ENCODE peak calls at places on chromosomes 7 and 10, in seven cellular contexts. J is NCI-H1436 treated with DMSO at 0.1 percent for 48 hours; W is activated naive CD8-positive, alpha-beta T cell treated with anti-CD3 and anti-CD28 coated beads for 36 hours; N is left ventricle myocardium superior; V is Caki2; X is RWPE1; L is GM10248. Z is an unnamed sample.

GRCh38 chr10:131729938-131730660 is 170.7 kb upstream of the PPP2R2D start:
- DNase-seq in V (no peak), X (no peak), J (no peak), W (no peak), L (no peak), N (no peak), Z (no peak)

GRCh38 chr7:134660961-134661376 is 14.3 kb downstream of the BPGM start:
- DNase-seq in N (no peak), V (no peak), X (no peak), W (no peak), L (no peak), J (no peak), Z (no peak)

GRCh38 chr10:73773152-73773879 is 8.5 kb upstream of the CHCHD1 start:
- DNase-seq in N (no peak), X (peak; percentile 24), W (peak; percentile 16), J (no peak), L (no peak), V (no peak), Z (no peak)

GRCh38 chr10:11746883-11747539 is 4.8 kb downstream of the ECHDC3 start:
- DNase-seq in X (no peak), W (no peak), V (no peak), N (no peak), L (no peak), J (no peak), Z (no peak)

GRCh38 chr7:31744294-31744874 is 57.4 kb downstream of the PPP1R17 start:
- DNase-seq in W (peak; percentile 41), V (peak; percentile 47), N (peak; percentile 68), J (peak; percentile 22), L (peak; percentile 38), X (peak; percentile 57), Z (no peak)

GRCh38 chr10:66639351-66639750 is 286.5 kb upstream of the LRRTM3 start:
- DNase-seq in L (no peak), N (no peak), X (no peak), V (no peak), J (no peak), W (no peak), Z (no peak)

GRCh38 chr7:117186218-117186617 is 136.6 kb downstream of the WNT2 start:
- DNase-seq in N (no peak), W (no peak), V (no peak), L (no peak), J (no peak), X (no peak), Z (no peak)

GRCh38 chr10:88802430-88802829 is at the start of gene LIPM:
- DNase-seq in V (no peak), J (no peak), L (no peak), X (no peak), N (no peak), W (no peak), Z (no peak)

GRCh38 chr7:17448479-17449423 is 150.3 kb downstream of the AHR start:
- DNase-seq in L (no peak), V (no peak), W (no peak), X (no peak), N (no peak), J (no peak), Z (no peak)

GRCh38 chr7:101814996-101815825 is 2.2 kb upstream of the CUX1 start:
- DNase-seq in X (no peak), V (peak; percentile 56), L (peak; percentile 79), J (no peak), W (peak; percentile 71), N (peak; percentile 73), Z (no peak)

GRCh38 chr7:135678612-135679575 is 16.6 kb downstream of the STMP1 start:
- DNase-seq in J (no peak), N (peak; percentile 74), X (peak; percentile 63), V (no peak), L (no peak), W (no peak), Z (no peak)

GRCh38 chr7:139361523-139361922 is 1.8 kb downstream of the LUC7L2 start:
- DNase-seq in J (no peak), X (no peak), N (no peak), L (no peak), W (no peak), V (no peak), Z (no peak)

GRCh38 chr10:131641898-131642297 is 258.9 kb upstream of the PPP2R2D start:
- DNase-seq in N (no peak), W (no peak), J (no peak), X (no peak), V (no peak), L (no peak), Z (no peak)

GRCh38 chr10:48456361-48456804 is 148.5 kb downstream of the ARHGAP22 start:
- DNase-seq in X (no peak), J (no peak), N (peak; percentile 70), W (no peak), V (no peak), L (no peak), Z (no peak)

GRCh38 chr7:142428094-142428493 is 170.2 kb upstream of the PRSS58 start:
- DNase-seq in W (no peak), N (no peak), X (no peak), V (no peak), J (no peak), L (no peak), Z (no peak)

GRCh38 chr7:157404845-157405481 is 68.2 kb downstream of the DNAJB6 start:
- DNase-seq in N (no peak), W (peak; percentile 26), X (peak; percentile 72), L (no peak), J (no peak), V (peak; percentile 72), Z (no peak)

GRCh38 chr10:6563075-6563474 is 17.0 kb downstream of the PRKCQ start:
- DNase-seq in J (no peak), V (no peak), X (no peak), N (no peak), W (peak; percentile 71), L (no peak), Z (no peak)

GRCh38 chr10:7507887-7508726 is 97.3 kb upstream of the SFMBT2 start:
- DNase-seq in N (no peak), L (no peak), V (no peak), J (no peak), X (no peak), W (peak; percentile 52), Z (no peak)

GRCh38 chr10:118981946-118982345 is 47.6 kb upstream of the NANOS1 start:
- DNase-seq in W (no peak), J (no peak), V (no peak), X (no peak), N (no peak), L (no peak), Z (no peak)

GRCh38 chr10:119516381-119517234 is 25.9 kb downstream of the RGS10 start:
- DNase-seq in V (no peak), L (peak; percentile 79), J (no peak), X (no peak), W (peak; percentile 81), N (peak; percentile 43), Z (no peak)

GRCh38 chr10:82535457-82535856 is 660.5 kb downstream of the NRG3 start:
- DNase-seq in X (no peak), V (no peak), J (no peak), W (no peak), L (no peak), N (no peak), Z (no peak)

GRCh38 chr10:124996127-124996853 is 54.4 kb downstream of the ZRANB1 start:
- DNase-seq in V (no peak), N (no peak), J (no peak), W (no peak), L (peak; percentile 11), X (no peak), Z (no peak)

GRCh38 chr7:84181628-84182027 is 13.0 kb downstream of the SEMA3A start:
- DNase-seq in W (no peak), X (no peak), J (no peak), L (no peak), N (no peak), V (no peak), Z (no peak)

GRCh38 chr7:116650436-116650835 is 21.6 kb upstream of the MET start:
- DNase-seq in V (no peak), W (no peak), L (no peak), J (no peak), N (no peak), X (no peak), Z (no peak)

GRCh38 chr7:73900286-73900685 is 39.3 kb downstream of the TMEM270 start:
- DNase-seq in J (no peak), N (no peak), L (no peak), X (no peak), W (no peak), V (no peak), Z (no peak)

GRCh38 chr7:19392246-19392645 is 247.0 kb upstream of the FERD3L start:
- DNase-seq in X (peak; percentile 8), J (no peak), W (no peak), L (no peak), V (peak; percentile 79), N (no peak), Z (no peak)